ENCODE peak calls at places on chromosomes 4 and X, in nine cellular contexts. J is activated naive CD4-positive, alpha-beta T cell treated with anti-CD3 and anti-CD28 coated beads, Interleukin-2, amount 50 U/mL, for 16 hours; Z is amygdala; I is activated CD4-positive, CD25-positive, alpha-beta regulatory T cell; E is cardiac fibroblast; V is Panc1; K is HS-5; T is NCI-H774; X is neural progenitor cell. W is an unnamed sample.

GRCh38 chr4:52376107-52376704 is 282.9 kb downstream of the USP46 start:
- DNase-seq in I (no peak), V (peak; percentile 12), T (peak; percentile 43), K (peak; percentile 18), E (peak; percentile 69), J (no peak), X (peak; percentile 72), Z (no peak), W (peak; percentile 9)

GRCh38 chr4:124111922-124112321 is 600.6 kb downstream of the ANKRD50 start:
- DNase-seq in K (peak; percentile 54), E (peak; percentile 95), Z (no peak), T (peak; percentile 5), X (peak; percentile 74), V (peak; percentile 42), J (no peak), I (no peak), W (peak; percentile 44)

GRCh38 chr4:1628892-1629703 is 55.0 kb downstream of the FAM53A start:
- DNase-seq in Z (peak; percentile 28), J (peak; percentile 69), I (peak; percentile 57), K (peak; percentile 2), X (peak; percentile 81), T (peak; percentile 10), V (peak; percentile 5), E (peak; percentile 43), W (no peak)

GRCh38 chr4:12118651-12119213 is 690.0 kb upstream of the HS3ST1 start:
- DNase-seq in J (no peak), V (no peak), K (peak; percentile 3), Z (no peak), T (no peak), E (peak; percentile 75), I (no peak), X (no peak), W (no peak)

GRCh38 chrX:11666180-11666579 is 460 bp upstream of the ARHGAP6 start:
- DNase-seq in J (no peak), V (no peak), X (peak; percentile 59), E (peak; percentile 2), K (no peak), Z (no peak), I (no peak), T (no peak), W (no peak)

GRCh38 chr4:99722006-99722405 is 64.4 kb upstream of the C4orf54 start:
- DNase-seq in T (no peak), K (no peak), I (no peak), X (no peak), J (no peak), V (no peak), E (peak; percentile 19), Z (no peak), W (no peak)

GRCh38 chrX:112759512-112759911 is 79.8 kb upstream of the LHFPL1 start:
- DNase-seq in K (no peak), E (no peak), T (no peak), X (no peak), I (no peak), J (no peak), Z (no peak), V (no peak), W (no peak)

GRCh38 chr4:127012549-127012948 is 620.2 kb upstream of the INTU start:
- DNase-seq in Z (no peak), X (no peak), I (no peak), T (no peak), K (peak; percentile 37), V (no peak), J (no peak), E (peak; percentile 3), W (no peak)

GRCh38 chr4:40254961-40255721 is 58.3 kb downstream of the RHOH start:
- DNase-seq in J (no peak), I (no peak), K (peak; percentile 22), V (no peak), T (peak; percentile 34), E (peak; percentile 46), Z (no peak), X (no peak), W (no peak)

GRCh38 chr4:8201341-8201781 is 2.3 kb downstream of the SH3TC1 start:
- DNase-seq in V (no peak), X (no peak), Z (no peak), I (no peak), J (peak; percentile 54), E (peak; percentile 43), T (no peak), K (no peak), W (no peak)

GRCh38 chr4:77395481-77395880 is 210.1 kb upstream of the CXCL13 start:
- DNase-seq in Z (no peak), T (no peak), X (no peak), K (no peak), V (no peak), J (no peak), E (no peak), I (no peak), W (no peak)

GRCh38 chr4:86977621-86978184 is 42.9 kb downstream of the AFF1 start:
- DNase-seq in X (no peak), Z (no peak), V (peak; percentile 24), K (no peak), E (peak; percentile 64), T (peak; percentile 10), J (no peak), I (no peak), W (peak; percentile 23)

GRCh38 chr4:108141213-108142045 is 27.3 kb downstream of the LEF1 start:
- DNase-seq in J (peak; percentile 49), X (no peak), T (no peak), I (no peak), K (no peak), E (no peak), V (no peak), Z (no peak), W (no peak)

GRCh38 chr4:130359537-130359936 is 1263.6 kb downstream of the C4orf33 start:
- DNase-seq in J (no peak), K (peak; percentile 13), I (no peak), E (peak; percentile 61), V (no peak), X (peak; percentile 24), T (no peak), Z (no peak), W (no peak)

GRCh38 chr4:2183394-2183793 is 58.5 kb downstream of the HAUS3 start:
- DNase-seq in Z (no peak), I (no peak), E (peak; percentile 39), X (no peak), J (no peak), K (no peak), V (no peak), T (no peak), W (no peak)

GRCh38 chrX:18390941-18391538 is 34.4 kb upstream of the CDKL5 start:
- DNase-seq in E (peak; percentile 65), J (peak; percentile 56), X (peak; percentile 80), T (peak; percentile 4), K (peak; percentile 25), I (peak; percentile 8), V (no peak), Z (peak; percentile 8), W (no peak)

GRCh38 chr4:134024251-134024650 is 177.3 kb downstream of the PABPC4L start:
- DNase-seq in K (peak; percentile 6), E (peak; percentile 5), X (peak; percentile 43), T (no peak), Z (no peak), J (no peak), V (no peak), I (no peak), W (no peak)

GRCh38 chr4:145218251-145218650 is 37.9 kb upstream of the OTUD4 start:
- DNase-seq in J (no peak), E (peak; percentile 39), Z (no peak), V (no peak), I (no peak), X (no peak), K (no peak), T (no peak), W (no peak)

GRCh38 chr4:103918214-103918613 is 198.4 kb upstream of the TACR3 start:
- DNase-seq in X (no peak), E (no peak), V (no peak), I (no peak), T (no peak), K (no peak), Z (no peak), J (no peak), W (no peak)

GRCh38 chr4:38367642-38368189 is 296.3 kb upstream of the KLF3 start:
- DNase-seq in X (no peak), K (no peak), Z (no peak), J (no peak), V (no peak), T (no peak), I (no peak), E (peak; percentile 12), W (no peak)

GRCh38 chr4:3783691-3784306 is 17.6 kb downstream of the ADRA2C start:
- DNase-seq in J (no peak), V (no peak), E (no peak), T (no peak), Z (no peak), X (peak; percentile 75), K (no peak), I (no peak), W (no peak)

GRCh38 chrX:118974088-118974907 is at the start of gene LONRF3:
- DNase-seq in E (peak; percentile 50), V (peak; percentile 36), T (peak; percentile 28), K (no peak), X (peak; percentile 27), Z (peak; percentile 13), J (peak; percentile 71), I (peak; percentile 3), W (no peak)

GRCh38 chr4:184453402-184454160 is 20.8 kb downstream of the IRF2 start:
- DNase-seq in T (no peak), Z (no peak), J (peak; percentile 21), I (no peak), V (no peak), E (peak; percentile 88), K (no peak), X (peak; percentile 29), W (peak; percentile 80)

GRCh38 chr4:14025891-14026290 is 398.4 kb upstream of the BOD1L1 start:
- DNase-seq in Z (no peak), V (no peak), I (no peak), X (no peak), T (no peak), J (no peak), E (no peak), K (no peak), W (no peak)

GRCh38 chrX:47661539-47661938 is 2.6 kb upstream of the UXT start:
- DNase-seq in T (no peak), K (no peak), I (no peak), Z (no peak), V (no peak), J (no peak), X (no peak), E (no peak), W (no peak)

GRCh38 chr4:137641554-137641953 is 109.3 kb upstream of the PCDH18 start:
- DNase-seq in I (no peak), E (peak; percentile 93), Z (no peak), J (no peak), K (no peak), V (no peak), T (no peak), X (no peak), W (no peak)

GRCh38 chr4:46270986-46271596 is 118.8 kb downstream of the GABRA2 start:
- DNase-seq in T (no peak), I (no peak), V (peak; percentile 10), J (no peak), K (no peak), X (peak; percentile 19), Z (no peak), E (peak; percentile 23), W (no peak)

GRCh38 chrX:99078301-99078700 is 1331.8 kb downstream of the PCDH19 start:
- DNase-seq in V (no peak), T (no peak), E (no peak), J (no peak), K (no peak), Z (no peak), X (no peak), I (no peak), W (no peak)

GRCh38 chrX:20857746-20858145 is 516.5 kb upstream of the CNKSR2 start:
- DNase-seq in T (no peak), K (no peak), X (peak; percentile 52), E (peak; percentile 31), V (no peak), I (no peak), J (no peak), Z (peak; percentile 13), W (no peak)

GRCh38 chrX:41559662-41560061 is 112.5 kb downstream of the NYX start:
- DNase-seq in J (no peak), K (no peak), E (peak; percentile 80), X (no peak), I (no peak), V (no peak), T (no peak), Z (no peak), W (peak; percentile 42)

GRCh38 chr4:169921732-169922131 is 104.5 kb downstream of the MFAP3L start:
- DNase-seq in I (no peak), J (no peak), T (no peak), X (no peak), E (no peak), V (no peak), Z (no peak), K (no peak), W (no peak)